ENCODE peak calls at places on chromosomes 6 and 20, in eight cellular contexts. K is GM12891; S is activated T-helper 1 cell treated with anti-CD3 and anti-CD28 coated beads, Interleukin-2, amount 50 U/mL, for 16 hours; L is HepG2; W is cardiac muscle cell; Q is lower lobe of right lung; P is retinal pigment epithelial cell; N is MG63. T is an unnamed sample.

GRCh38 chr6:164078551-164079274 is 664.2 kb downstream of the QKI start:
- DNase-seq in S (no peak), N (no peak), L (no peak), P (no peak), Q (no peak), K (no peak), W (no peak), T (no peak)

GRCh38 chr6:42429042-42429574 is 22.6 kb downstream of the TRERF1 start:
- DNase-seq in N (no peak), K (no peak), W (no peak), S (no peak), Q (no peak), L (no peak), P (no peak), T (no peak)

GRCh38 chr6:62150048-62150663 is 135.9 kb downstream of the KHDRBS2 start:
- DNase-seq in K (no peak), W (peak; percentile 70), N (peak; percentile 2), Q (no peak), P (no peak), S (no peak), L (peak; percentile 72), T (no peak)

GRCh38 chr6:36912583-36912982 is 26.8 kb downstream of the C6orf89 start:
- DNase-seq in W (no peak), L (no peak), S (no peak), N (peak; percentile 43), P (peak; percentile 35), Q (no peak), K (peak; percentile 39), T (peak; percentile 70)

GRCh38 chr6:36350082-36350481 is 13.4 kb upstream of the BNIP5 start:
- DNase-seq in N (no peak), Q (no peak), L (no peak), S (no peak), K (no peak), W (no peak), P (no peak), T (no peak)

GRCh38 chr20:11654766-11655165 is 262.9 kb upstream of the BTBD3 start:
- DNase-seq in K (no peak), N (no peak), P (no peak), S (no peak), L (no peak), W (no peak), Q (no peak), T (no peak)

GRCh38 chr6:4280721-4281120 is 145.3 kb upstream of the ECI2 start:
- DNase-seq in P (peak; percentile 95), S (no peak), K (no peak), Q (no peak), N (peak; percentile 49), W (peak; percentile 48), L (no peak), T (no peak)

GRCh38 chr6:104943781-104944180 is 13.1 kb upstream of the LIN28B start:
- DNase-seq in K (no peak), L (no peak), S (no peak), P (no peak), Q (no peak), N (peak; percentile 3), W (peak; percentile 81), T (no peak)

GRCh38 chr6:170376386-170377084 is 70.0 kb downstream of the FAM120B start:
- DNase-seq in Q (no peak), S (no peak), W (no peak), L (no peak), N (no peak), K (no peak), P (no peak), T (no peak)

GRCh38 chr20:47720636-47721427 is 64.4 kb downstream of the SULF2 start:
- DNase-seq in S (no peak), W (no peak), P (no peak), L (no peak), K (no peak), Q (no peak), N (peak; percentile 65), T (no peak)

GRCh38 chr6:169863149-169863525 is 111.7 kb downstream of the ERMARD start:
- DNase-seq in W (no peak), L (no peak), Q (no peak), N (no peak), K (no peak), P (no peak), S (no peak), T (no peak)

GRCh38 chr20:7859371-7859802 is 80.9 kb downstream of the HAO1 start:
- DNase-seq in Q (no peak), K (no peak), N (peak; percentile 54), S (no peak), W (peak; percentile 52), L (peak; percentile 47), P (peak; percentile 75), T (no peak)

GRCh38 chr6:22754111-22754510 is 184.7 kb downstream of the HDGFL1 start:
- DNase-seq in Q (no peak), P (no peak), L (no peak), S (no peak), W (no peak), K (no peak), N (no peak), T (no peak)

GRCh38 chr20:59948828-59949720 is 8.9 kb downstream of the FAM217B start:
- DNase-seq in K (no peak), N (no peak), L (peak; percentile 63), S (no peak), Q (no peak), P (no peak), W (peak; percentile 60), T (no peak)